ENCODE peak calls at places on chromosomes 3 and 15, in eight cellular contexts. V is mucosa of descending colon, I is dorsolateral prefrontal cortex, M is GM13977, U is osteocyte, A is endothelial cell, C is spleen, W is tibial nerve. L is an unnamed sample.

GRCh38 chr3:10352146-10352911 is 31.4 kb upstream of the SEC13 start:
- DNase-seq in I (no peak), A (no peak), V (no peak), C (peak; percentile 56), U (no peak), W (no peak), M (no peak), L (no peak)

GRCh38 chr3:52277071-52277964 is 1.1 kb downstream of the WDR82 start:
- DNase-seq in M (peak; percentile 65), C (peak; percentile 93), U (no peak), A (peak; percentile 62), V (peak; percentile 84), W (peak; percentile 39), I (peak; percentile 74), L (peak; percentile 68)

GRCh38 chr3:13405614-13406013 is 14.5 kb downstream of the NUP210 start:
- DNase-seq in A (no peak), I (no peak), M (no peak), U (no peak), C (peak; percentile 20), W (no peak), V (no peak), L (no peak)

GRCh38 chr3:140177943-140178342 is 243.0 kb downstream of the CLSTN2 start:
- DNase-seq in C (no peak), A (no peak), U (no peak), V (no peak), M (peak; percentile 9), I (no peak), W (no peak), L (no peak)

GRCh38 chr15:32851619-32852416 is 134.0 kb downstream of the GREM1 start:
- DNase-seq in I (no peak), A (no peak), M (no peak), U (no peak), C (no peak), W (no peak), V (no peak), L (no peak)

GRCh38 chr3:10008588-10009344 is 17.5 kb upstream of the FANCD2 start:
- DNase-seq in M (peak; percentile 87), W (peak; percentile 84), C (peak; percentile 98), A (peak; percentile 82), U (peak; percentile 94), I (peak; percentile 90), V (peak; percentile 97), L (peak; percentile 81)

GRCh38 chr3:180036678-180037455 is at the start of gene PEX5L:
- DNase-seq in A (peak; percentile 92), W (no peak), M (peak; percentile 78), C (peak; percentile 69), V (peak; percentile 4), U (peak; percentile 87), I (peak; percentile 74), L (no peak)

GRCh38 chr3:133162906-133163305 is 124.7 kb downstream of the TMEM108 start:
- DNase-seq in U (no peak), I (no peak), A (no peak), C (no peak), V (no peak), W (no peak), M (no peak), L (no peak)

GRCh38 chr15:59315914-59316428 is 56.7 kb downstream of the MYO1E start:
- DNase-seq in M (no peak), U (peak; percentile 6), V (peak; percentile 80), I (no peak), W (no peak), C (no peak), A (no peak), L (no peak)

GRCh38 chr3:107063351-107063750 is 313.9 kb upstream of the CCDC54 start:
- DNase-seq in M (no peak), V (no peak), W (no peak), A (no peak), I (no peak), U (no peak), C (no peak), L (no peak)

GRCh38 chr15:101071651-101072050 is 152.5 kb downstream of the LRRK1 start:
- DNase-seq in V (no peak), U (no peak), M (no peak), W (no peak), A (no peak), C (peak; percentile 40), I (no peak), L (no peak)

GRCh38 chr15:68106656-68107055 is 52.5 kb downstream of the PIAS1 start:
- DNase-seq in V (no peak), A (no peak), C (no peak), I (no peak), W (no peak), M (no peak), U (no peak), L (no peak)

GRCh38 chr3:147380996-147381376 is 25.4 kb downstream of the ZIC4 start:
- DNase-seq in A (no peak), I (no peak), V (no peak), C (no peak), M (no peak), U (no peak), W (no peak), L (no peak)

GRCh38 chr15:38253448-38253847 is 812 bp downstream of the SPRED1 start:
- DNase-seq in A (no peak), U (no peak), I (no peak), M (no peak), V (peak; percentile 27), C (no peak), W (no peak), L (no peak)

GRCh38 chr15:78872972-78873795 is 494 bp downstream of the MORF4L1 start:
- DNase-seq in C (peak; percentile 96), I (peak; percentile 76), M (peak; percentile 88), W (peak; percentile 53), U (peak; percentile 95), V (peak; percentile 88), A (peak; percentile 88), L (peak; percentile 90)
- TF ChIP-seq CTCF in C (peak; percentile 74), I (peak; percentile 57), M (peak; percentile 73), W (peak; percentile 42), U (peak; percentile 58), V (no peak), A (no peak), L (peak; percentile 41)

GRCh38 chr15:58118272-58118671 is 19.9 kb upstream of the AQP9 start:
- DNase-seq in V (no peak), W (no peak), I (no peak), U (no peak), M (no peak), A (no peak), C (no peak), L (no peak)

GRCh38 chr15:58114812-58115211 is 23.4 kb upstream of the AQP9 start:
- DNase-seq in C (no peak), V (no peak), A (no peak), U (no peak), I (no peak), W (no peak), M (no peak), L (no peak)

GRCh38 chr15:58114388-58114787 is 23.8 kb upstream of the AQP9 start:
- DNase-seq in U (no peak), A (no peak), I (no peak), M (no peak), C (no peak), V (no peak), W (no peak), L (no peak)

GRCh38 chr15:58117619-58118018 is 20.6 kb upstream of the AQP9 start:
- DNase-seq in I (no peak), W (no peak), C (no peak), V (no peak), U (no peak), A (no peak), M (no peak), L (no peak)

GRCh38 chr15:58115692-58116091 is 22.5 kb upstream of the AQP9 start:
- DNase-seq in U (no peak), W (no peak), A (no peak), I (no peak), C (no peak), V (no peak), M (no peak), L (no peak)
- TF ChIP-seq CTCF in U (peak; percentile 26), W (no peak), A (no peak), I (no peak), C (no peak), V (no peak), M (no peak), L (peak; percentile 35)

DNA sequence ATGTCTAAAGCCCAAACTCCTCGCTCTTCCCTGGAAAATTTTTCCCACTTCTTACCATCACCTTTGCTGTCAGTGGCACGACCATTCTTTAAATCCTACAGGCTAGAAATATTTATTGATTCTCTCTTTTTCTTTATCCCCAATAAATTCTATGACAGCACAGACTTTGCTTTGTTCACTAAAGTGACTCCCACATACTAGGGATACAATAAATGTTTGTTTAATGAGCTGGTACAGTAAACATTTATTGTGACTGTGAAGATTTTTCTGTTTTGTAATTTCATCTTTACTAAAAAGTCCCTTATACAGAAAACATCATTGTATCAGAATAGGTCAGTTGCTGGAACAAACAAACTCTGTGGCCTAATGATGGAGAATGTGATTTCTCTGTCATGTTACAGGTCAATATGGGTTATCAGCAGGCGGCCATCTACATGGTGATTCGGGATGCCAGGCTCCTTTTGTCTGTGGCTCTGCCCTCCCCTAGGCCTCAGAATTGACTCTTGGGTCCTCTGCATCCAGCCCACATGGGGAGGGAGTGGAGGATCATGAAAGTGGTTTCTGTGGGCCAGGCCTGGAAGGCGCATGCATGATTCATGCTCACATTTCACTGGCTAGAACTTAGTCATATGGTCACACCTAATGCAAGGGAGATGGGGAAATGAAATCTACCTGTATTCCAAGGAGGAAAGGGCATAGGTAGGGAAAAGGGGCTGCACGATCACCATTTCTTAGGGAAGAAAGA is 22.7 kb upstream of the KNG1 start:
- DNase-seq in U (no peak), A (no peak), M (no peak), I (no peak), C (no peak), W (no peak), V (no peak), L (no peak)
- TF ChIP-seq CTCF in U (no peak), A (no peak), M (no peak), I (no peak), C (no peak), W (no peak), V (no peak), L (no peak)

GRCh38 chr3:141540531-141540930 is 53.7 kb downstream of the RASA2 start:
- DNase-seq in M (no peak), I (no peak), V (no peak), U (no peak), A (no peak), W (no peak), C (no peak), L (no peak)

GRCh38 chr3:141542202-141542959 is 55.6 kb downstream of the RASA2 start:
- DNase-seq in M (no peak), A (no peak), U (no peak), C (no peak), I (no peak), V (no peak), W (no peak), L (no peak)

GRCh38 chr3:141544697-141545096 is 57.9 kb downstream of the RASA2 start:
- DNase-seq in U (no peak), W (no peak), M (no peak), A (no peak), I (no peak), V (peak; percentile 56), C (no peak), L (no peak)

GRCh38 chr3:141539441-141540187 is 52.8 kb downstream of the RASA2 start:
- DNase-seq in A (no peak), M (no peak), C (no peak), U (no peak), I (no peak), V (no peak), W (no peak), L (no peak)

DNA sequence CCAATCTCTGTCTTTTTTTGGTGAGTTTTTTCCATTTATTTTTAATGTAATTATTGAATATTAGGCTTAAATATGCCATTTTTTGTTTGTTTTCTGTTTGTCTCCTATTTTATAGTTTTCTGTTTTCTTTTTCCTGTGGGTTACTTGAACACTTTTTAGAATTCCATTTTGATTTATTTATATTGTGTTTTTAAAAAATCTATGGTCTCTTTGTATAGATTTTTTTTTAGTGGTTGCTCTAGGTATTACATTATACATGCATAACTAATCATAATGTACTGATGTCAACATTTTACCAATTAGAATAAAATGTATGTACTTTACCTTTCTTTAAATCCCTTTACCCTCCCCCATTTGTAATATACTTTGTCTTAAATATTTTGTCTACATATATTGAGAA is 56.2 kb downstream of the RASA2 start:
- DNase-seq in W (no peak), M (no peak), V (no peak), I (no peak), C (no peak), A (no peak), U (no peak), L (no peak)
- TF ChIP-seq CTCF in W (no peak), M (no peak), V (no peak), I (peak; percentile 18), C (no peak), A (peak; percentile 37), U (no peak), L (no peak)